ENCODE peak calls at places on chromosomes 2 and 18, in nine cellular contexts. U is ovary, X is upper lobe of left lung, L is spleen, V is breast epithelium, T is Peyer's patch, B is A549, H is endothelial cell of umbilical vein, F is HepG2. W is an unnamed sample.

GRCh38 chr2:205188516-205189138 is 493.7 kb upstream of the NRP2 start:
- DNase-seq in U (peak), X (no peak), L (no peak), V (no peak), T (no peak), B (peak), H (no peak), F (no peak), W (peak)

GRCh38 chr2:102620367-102620766 is 1.0 kb downstream of the SLC9A2 start:
- DNase-seq in U (no peak), X (no peak), L (no peak), V (no peak), T (peak), B (peak), H (no peak), F (no peak), W (no peak)

GRCh38 chr2:117359266-117359970 is 455.1 kb upstream of the DDX18 start:
- DNase-seq in U (no peak), X (no peak), L (no peak), V (no peak), T (no peak), B (no peak), H (no peak), F (no peak), W (no peak)

GRCh38 chr2:219171231-219171651 is 1.4 kb upstream of the SLC23A3 start:
- DNase-seq in U (peak), X (peak), L (no peak), V (peak), T (no peak), B (peak), H (peak), F (peak), W (peak)

GRCh38 chr2:187922841-187923240 is 368.6 kb upstream of the TFPI start:
- DNase-seq in U (no peak), X (no peak), L (no peak), V (no peak), T (no peak), B (no peak), H (no peak), F (no peak), W (no peak)

GRCh38 chr2:238133499-238134392 is 4.7 kb upstream of the KLHL30 start:
- DNase-seq in U (no peak), X (no peak), L (peak), V (no peak), T (peak), B (no peak), H (no peak), F (peak), W (no peak)

GRCh38 chr2:215441560-215442391 is 5.9 kb upstream of the FN1 start:
- DNase-seq in U (no peak), X (no peak), L (no peak), V (no peak), T (no peak), B (no peak), H (no peak), F (no peak), W (no peak)

GRCh38 chr2:237244976-237245646 is 159.4 kb downstream of the COPS8 start:
- DNase-seq in U (no peak), X (no peak), L (no peak), V (no peak), T (no peak), B (no peak), H (no peak), F (no peak), W (no peak)

GRCh38 chr2:227186751-227187150 is 22.3 kb downstream of the COL4A3 start:
- DNase-seq in U (no peak), X (no peak), L (no peak), V (no peak), T (no peak), B (peak), H (no peak), F (no peak), W (no peak)

GRCh38 chr2:29223257-29223656 is 108.0 kb downstream of the CLIP4 start:
- DNase-seq in U (no peak), X (peak), L (peak), V (no peak), T (no peak), B (no peak), H (no peak), F (no peak), W (no peak)

GRCh38 chr2:98376996-98377395 is 30.7 kb downstream of the CNGA3 start:
- DNase-seq in U (no peak), X (no peak), L (no peak), V (no peak), T (no peak), B (no peak), H (no peak), F (no peak), W (no peak)

GRCh38 chr18:10160251-10160650 is 246.4 kb downstream of the VAPA start:
- DNase-seq in U (no peak), X (no peak), L (no peak), V (no peak), T (no peak), B (no peak), H (no peak), F (peak), W (no peak)

GRCh38 chr18:76923485-76924085 is 101.2 kb downstream of the ZNF236 start:
- DNase-seq in U (no peak), X (no peak), L (no peak), V (no peak), T (no peak), B (peak), H (peak), F (peak), W (peak)

DNA sequence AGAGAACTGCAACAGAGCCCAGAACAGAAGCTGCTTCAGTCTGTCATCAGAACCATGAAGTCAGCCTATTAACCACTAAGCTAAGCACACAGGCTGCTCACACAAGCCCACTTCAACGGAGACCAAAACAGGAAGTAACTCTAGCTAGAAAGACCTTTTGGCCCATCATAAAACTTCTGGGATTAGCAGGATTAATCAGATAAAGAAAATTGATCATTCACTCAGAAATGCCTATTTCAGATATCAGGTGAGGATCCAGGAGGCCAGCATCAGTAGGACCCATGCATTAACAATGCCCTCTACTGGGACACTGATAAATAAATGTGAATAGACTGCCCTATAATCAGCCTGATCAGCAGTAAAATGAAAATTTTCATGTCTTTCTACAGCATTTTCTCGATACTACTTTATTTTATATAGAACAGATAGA is 101.4 kb downstream of the WDPCP start:
- DNase-seq in U (no peak), X (no peak), L (no peak), V (no peak), T (no peak), B (peak), H (peak), F (no peak), W (no peak)
- TF ChIP-seq CTCF in U (no peak), X (no peak), L (no peak), V (no peak), T (no peak), B (peak), H (no peak), F (peak), W (no peak)

DNA sequence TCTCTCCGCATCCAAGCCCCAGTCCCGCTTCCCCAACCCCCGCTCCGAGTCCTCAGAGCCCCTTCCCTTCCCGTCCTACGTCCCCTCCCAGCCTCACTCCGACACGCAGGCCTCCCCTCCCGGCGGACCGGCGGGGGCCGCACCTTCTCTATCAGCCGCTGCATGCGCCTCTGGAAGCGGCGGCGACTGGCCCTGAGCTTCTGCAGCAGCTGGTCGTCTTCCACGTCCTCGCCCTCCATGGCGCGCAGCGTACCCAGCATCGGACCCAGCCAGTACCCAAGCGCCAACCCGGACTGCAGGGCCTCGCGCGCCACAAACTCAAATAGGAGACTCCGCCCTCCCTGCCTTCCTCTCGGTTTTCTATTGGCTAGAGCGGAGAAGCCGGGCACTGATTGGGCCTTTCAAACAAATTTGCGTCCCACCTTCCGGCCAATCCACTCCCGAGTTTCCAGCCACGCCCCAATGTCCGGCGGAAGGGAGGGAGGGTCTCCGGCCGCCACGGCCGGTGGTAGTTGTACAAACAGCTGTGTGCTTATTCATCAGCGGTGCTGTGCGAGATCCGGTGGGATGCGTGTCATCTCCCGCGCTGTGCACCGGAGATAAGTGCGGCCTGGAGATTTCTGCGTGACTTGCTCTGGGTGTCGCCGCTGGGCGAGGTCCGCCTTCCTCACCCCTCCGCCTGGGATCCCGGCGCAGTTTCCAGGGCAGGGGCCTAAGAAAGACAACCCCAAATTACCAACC is at the start of gene HJURP:
- DNase-seq in U (peak), X (peak), L (peak), V (peak), T (peak), B (peak), H (peak), F (peak), W (peak)
- TF ChIP-seq POLR2A in U (no peak), X (no peak), L (no peak), V (no peak), T (peak), B (peak), H (peak), F (peak), W (peak)

GRCh38 chr2:168439536-168439935 is 16.5 kb upstream of the CERS6 start:
- DNase-seq in U (no peak), X (no peak), L (no peak), V (no peak), T (no peak), B (no peak), H (peak), F (no peak), W (no peak)
- H3K27ac ChIP-seq in U (no peak), X (no peak), L (no peak), V (no peak), T (no peak), B (no peak), H (no peak), F (no peak), W (no peak)

GRCh38 chr2:228987441-228988155 is 283.5 kb downstream of the PID1 start:
- DNase-seq in U (no peak), X (no peak), L (no peak), V (no peak), T (no peak), B (no peak), H (no peak), F (no peak), W (no peak)

GRCh38 chr2:228983700-228984099 is 287.4 kb downstream of the PID1 start:
- DNase-seq in U (no peak), X (no peak), L (no peak), V (no peak), T (no peak), B (no peak), H (no peak), F (no peak), W (no peak)

GRCh38 chr2:228986961-228987360 is 284.1 kb downstream of the PID1 start:
- DNase-seq in U (no peak), X (no peak), L (no peak), V (no peak), T (no peak), B (no peak), H (no peak), F (no peak), W (no peak)
- TF ChIP-seq CTCF in U (no peak), X (no peak), L (no peak), V (no peak), T (no peak), B (no peak), H (no peak), F (no peak), W (no peak)

GRCh38 chr2:32792416-32792815 is 154.3 kb upstream of the LTBP1 start:
- DNase-seq in U (no peak), X (peak), L (no peak), V (no peak), T (no peak), B (no peak), H (peak), F (no peak), W (no peak)
- TF ChIP-seq POLR2A in U (no peak), X (no peak), L (no peak), V (no peak), T (no peak), B (no peak), H (no peak), F (no peak), W (no peak)

W was measured in body of pancreas.